ENCODE peak calls at places on chromosomes 12 and 14, in ten cellular contexts. D is CD4-positive, alpha-beta T cell; I is heart left ventricle; E is ovary; Q is lower lobe of right lung; W is AG04449; T is kidney; K is left ventricle myocardium inferior; G is CD8-positive, alpha-beta T cell; Z is endothelial cell. M is an unnamed sample.

GRCh38 chr12:6963016-6963731 is 7.3 kb downstream of the PHB2 start:
- DNase-seq in G (no peak), D (no peak), Z (no peak), W (no peak), Q (peak; percentile 93), K (peak; percentile 17), T (peak; percentile 90), E (peak; percentile 37), I (no peak), M (peak; percentile 97)

GRCh38 chr14:69571879-69572633 is 2.6 kb downstream of the CCDC177 start:
- DNase-seq in T (no peak), E (peak; percentile 30), D (no peak), W (no peak), G (no peak), Z (peak; percentile 55), I (no peak), Q (peak; percentile 51), K (no peak), M (peak; percentile 66)

GRCh38 chr12:98532687-98533304 is 17.4 kb downstream of the TMPO start:
- DNase-seq in K (no peak), Z (peak; percentile 47), D (no peak), T (no peak), I (no peak), W (no peak), E (no peak), Q (no peak), G (no peak), M (peak; percentile 66)

GRCh38 chr14:84144166-84144565 is 1385.8 kb upstream of the FLRT2 start:
- DNase-seq in E (no peak), W (peak; percentile 17), G (no peak), K (no peak), D (no peak), I (no peak), Q (no peak), Z (no peak), T (no peak), M (no peak)

GRCh38 chr12:24664151-24664550 is 284.8 kb downstream of the BCAT1 start:
- DNase-seq in Z (no peak), I (no peak), G (no peak), W (no peak), K (no peak), T (no peak), D (no peak), Q (no peak), E (no peak), M (no peak)

GRCh38 chr14:40394634-40395340 is 962.6 kb upstream of the FBXO33 start:
- DNase-seq in I (no peak), W (no peak), Z (no peak), T (no peak), G (no peak), E (no peak), Q (no peak), K (no peak), D (no peak), M (no peak)

GRCh38 chr12:1056390-1056789 is 65.4 kb downstream of the ERC1 start:
- DNase-seq in Z (no peak), K (no peak), T (no peak), E (no peak), G (no peak), I (no peak), Q (no peak), D (no peak), W (no peak), M (no peak)

GRCh38 chr12:95548539-95549391 is 2.5 kb downstream of the USP44 start:
- DNase-seq in T (peak; percentile 84), I (peak; percentile 62), K (peak; percentile 64), Z (peak; percentile 76), E (peak; percentile 68), D (peak; percentile 48), Q (peak; percentile 76), W (no peak), G (peak; percentile 71), M (peak; percentile 87)

GRCh38 chr12:51383281-51383905 is 7.8 kb downstream of the GALNT6 start:
- DNase-seq in G (no peak), E (no peak), I (no peak), Z (no peak), T (no peak), K (no peak), D (no peak), W (no peak), Q (no peak), M (no peak)

GRCh38 chr12:13204428-13204827 is 7.9 kb downstream of the EMP1 start:
- DNase-seq in I (no peak), K (no peak), D (no peak), Z (no peak), T (no peak), Q (no peak), W (no peak), E (no peak), G (no peak), M (peak; percentile 36)

GRCh38 chr14:31190220-31190605 is 17.4 kb downstream of the HECTD1 start:
- DNase-seq in G (no peak), Q (no peak), D (no peak), Z (no peak), I (no peak), W (no peak), K (no peak), E (no peak), T (no peak), M (no peak)

GRCh38 chr12:91326043-91327027 is 143.7 kb upstream of the DCN start:
- DNase-seq in D (peak; percentile 34), G (peak; percentile 21), I (peak; percentile 47), E (peak; percentile 72), Q (no peak), Z (peak; percentile 64), W (no peak), K (no peak), T (no peak), M (peak; percentile 70)

GRCh38 chr14:59202031-59202430 is 13.6 kb downstream of the DAAM1 start:
- DNase-seq in D (no peak), Q (no peak), I (no peak), K (no peak), Z (no peak), W (no peak), G (no peak), T (no peak), E (no peak), M (no peak)

GRCh38 chr12:57864811-57865751 is 18.6 kb upstream of the CTDSP2 start:
- DNase-seq in Z (peak; percentile 68), I (peak; percentile 80), G (peak; percentile 51), W (no peak), K (peak; percentile 83), E (peak; percentile 86), D (no peak), Q (peak; percentile 85), T (peak; percentile 93), M (peak; percentile 80)

GRCh38 chr12:32502693-32503510 is 103.5 kb downstream of the FGD4 start:
- DNase-seq in Q (no peak), I (no peak), T (no peak), G (no peak), W (peak; percentile 36), Z (no peak), E (peak; percentile 40), K (no peak), D (no peak), M (peak; percentile 6)

GRCh38 chr14:100885196-100886030 is 18.1 kb downstream of the RTL1 start:
- DNase-seq in K (peak; percentile 10), D (no peak), G (no peak), T (no peak), I (no peak), E (peak; percentile 24), Z (no peak), W (no peak), Q (no peak), M (no peak)
- TF ChIP-seq CTCF in K (no peak), D (no peak), G (no peak), T (no peak), I (no peak), E (no peak), Z (no peak), W (no peak), Q (no peak), M (no peak)

DNA sequence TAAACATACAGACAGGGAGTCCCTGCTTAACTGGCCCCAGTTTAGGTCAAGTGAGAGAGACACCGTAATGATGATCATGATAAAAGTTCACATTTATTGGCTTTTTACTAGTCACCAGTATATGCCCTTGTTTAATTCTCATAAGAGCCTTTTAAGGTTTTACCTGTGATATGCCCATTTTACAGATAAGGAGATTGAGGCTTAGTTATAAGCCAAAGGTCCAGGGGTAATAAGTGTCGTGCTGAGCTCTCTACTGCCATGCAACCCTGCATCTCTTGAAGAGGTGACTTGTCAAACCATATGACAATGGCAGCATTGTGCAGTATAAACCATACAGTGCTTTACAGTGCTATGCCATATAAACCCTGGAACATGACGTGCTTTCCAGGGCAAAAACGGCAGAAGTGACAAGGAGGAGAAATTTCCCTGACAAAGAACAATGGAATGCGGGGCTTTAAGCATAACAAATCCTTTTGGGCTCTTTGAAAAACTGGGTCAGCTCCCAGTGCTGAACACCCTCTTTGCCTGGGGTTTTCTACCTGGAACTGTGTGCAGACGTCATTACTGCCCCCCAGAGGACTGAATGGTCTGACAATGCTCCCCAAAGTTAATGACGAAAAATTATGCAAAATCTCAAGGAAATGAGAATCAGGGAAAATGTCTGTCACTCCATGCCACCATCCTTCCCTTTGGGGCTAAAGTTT is 59.7 kb upstream of the C14orf132 start:
- DNase-seq in T (no peak), K (no peak), G (no peak), W (no peak), E (no peak), D (no peak), Z (no peak), Q (no peak), I (no peak), M (no peak)
- TF ChIP-seq CTCF in T (no peak), K (no peak), G (no peak), W (no peak), E (no peak), D (no peak), Z (no peak), Q (no peak), I (no peak), M (no peak)

GRCh38 chr12:68140576-68140975 is 19.0 kb downstream of the IFNG start:
- DNase-seq in Q (no peak), G (no peak), T (no peak), E (no peak), I (no peak), W (no peak), K (no peak), D (no peak), Z (no peak), M (no peak)

GRCh38 chr12:68138480-68138879 is 21.1 kb downstream of the IFNG start:
- DNase-seq in W (no peak), G (no peak), T (no peak), E (no peak), I (no peak), D (no peak), K (no peak), Q (no peak), Z (no peak), M (no peak)

GRCh38 chr12:68131867-68132414 is 27.6 kb downstream of the IFNG start:
- DNase-seq in W (no peak), Z (no peak), G (no peak), D (no peak), K (no peak), E (no peak), I (no peak), Q (no peak), T (no peak), M (no peak)

GRCh38 chr12:68137278-68137930 is 22.1 kb downstream of the IFNG start:
- DNase-seq in E (no peak), G (no peak), I (no peak), Z (no peak), D (no peak), W (no peak), K (no peak), Q (no peak), T (no peak), M (no peak)
- TF ChIP-seq CTCF in E (no peak), G (no peak), I (no peak), Z (no peak), D (no peak), W (no peak), K (no peak), Q (no peak), T (no peak), M (no peak)

GRCh38 chr12:53046655-53047220 is 3.1 kb upstream of the TNS2 start:
- DNase-seq in Q (peak; percentile 90), W (no peak), Z (peak; percentile 60), I (peak; percentile 91), K (peak; percentile 90), E (peak; percentile 94), D (peak; percentile 35), G (peak; percentile 51), T (peak; percentile 97), M (peak; percentile 55)
- TF ChIP-seq CTCF in Q (no peak), W (no peak), Z (no peak), I (no peak), K (no peak), E (no peak), D (no peak), G (no peak), T (no peak), M (no peak)